ENCODE peak calls at places on chromosome 12, in seven cellular contexts. One of them, this sample, is unnamed.

GRCh38 chr12:87720967-87721366 is 308.2 kb downstream of the C12orf50 start:
- DNase-seq in cardiac muscle cell: no peak
- DNase-seq in heart left ventricle: no peak
- DNase-seq in CD4-positive, alpha-beta memory T cell: no peak
- DNase-seq in mammary epithelial cell: no peak
- DNase-seq in body of pancreas: no peak
- DNase-seq in fibroblast of lung: no peak
- DNase-seq in this sample: no peak

GRCh38 chr12:76859621-76860020 is 19.2 kb downstream of the CSRP2 start:
- DNase-seq in heart left ventricle: no peak
- DNase-seq in mammary epithelial cell: no peak
- DNase-seq in CD4-positive, alpha-beta memory T cell: no peak
- DNase-seq in body of pancreas: no peak
- DNase-seq in fibroblast of lung: peak; percentile 48
- DNase-seq in cardiac muscle cell: no peak
- DNase-seq in this sample: no peak

GRCh38 chr12:130286041-130286440 is 51.6 kb upstream of the PIWIL1 start:
- DNase-seq in body of pancreas: no peak
- DNase-seq in mammary epithelial cell: no peak
- DNase-seq in heart left ventricle: no peak
- DNase-seq in fibroblast of lung: no peak
- DNase-seq in CD4-positive, alpha-beta memory T cell: no peak
- DNase-seq in cardiac muscle cell: no peak
- DNase-seq in this sample: peak; percentile 18

GRCh38 chr12:14211829-14212455 is 153.5 kb upstream of the ATF7IP start:
- DNase-seq in body of pancreas: no peak
- DNase-seq in CD4-positive, alpha-beta memory T cell: no peak
- DNase-seq in heart left ventricle: no peak
- DNase-seq in cardiac muscle cell: no peak
- DNase-seq in mammary epithelial cell: no peak
- DNase-seq in fibroblast of lung: peak; percentile 34
- DNase-seq in this sample: no peak

GRCh38 chr12:132356686-132357622 is 27.6 kb upstream of the GALNT9 start:
- DNase-seq in heart left ventricle: no peak
- DNase-seq in fibroblast of lung: peak; percentile 47
- DNase-seq in CD4-positive, alpha-beta memory T cell: no peak
- DNase-seq in mammary epithelial cell: peak; percentile 29
- DNase-seq in body of pancreas: no peak
- DNase-seq in cardiac muscle cell: no peak
- DNase-seq in this sample: no peak

GRCh38 chr12:8890313-8891084 is 23.8 kb upstream of the PHC1 start:
- DNase-seq in heart left ventricle: peak; percentile 45
- DNase-seq in CD4-positive, alpha-beta memory T cell: peak; percentile 65
- DNase-seq in body of pancreas: peak; percentile 55
- DNase-seq in mammary epithelial cell: peak; percentile 17
- DNase-seq in cardiac muscle cell: peak; percentile 71
- DNase-seq in fibroblast of lung: peak; percentile 33
- DNase-seq in this sample: peak; percentile 57

GRCh38 chr12:56633465-56634241 is 3.5 kb upstream of the BAZ2A start:
- DNase-seq in mammary epithelial cell: no peak
- DNase-seq in cardiac muscle cell: no peak
- DNase-seq in CD4-positive, alpha-beta memory T cell: no peak
- DNase-seq in fibroblast of lung: no peak
- DNase-seq in body of pancreas: no peak
- DNase-seq in heart left ventricle: no peak
- DNase-seq in this sample: no peak

GRCh38 chr12:124917135-124917840 is 2.8 kb upstream of the UBC start:
- DNase-seq in body of pancreas: peak; percentile 98
- DNase-seq in mammary epithelial cell: peak; percentile 100
- DNase-seq in CD4-positive, alpha-beta memory T cell: peak; percentile 96
- DNase-seq in cardiac muscle cell: peak; percentile 97
- DNase-seq in heart left ventricle: peak; percentile 98
- DNase-seq in fibroblast of lung: peak; percentile 100
- DNase-seq in this sample: peak; percentile 98

GRCh38 chr12:11709513-11709912 is 60.0 kb downstream of the ETV6 start:
- DNase-seq in heart left ventricle: no peak
- DNase-seq in body of pancreas: no peak
- DNase-seq in cardiac muscle cell: no peak
- DNase-seq in fibroblast of lung: no peak
- DNase-seq in CD4-positive, alpha-beta memory T cell: no peak
- DNase-seq in mammary epithelial cell: no peak
- DNase-seq in this sample: no peak

GRCh38 chr12:6767592-6768384 is 1.6 kb downstream of the PTMS start:
- DNase-seq in heart left ventricle: no peak
- DNase-seq in mammary epithelial cell: peak; percentile 19
- DNase-seq in fibroblast of lung: peak; percentile 36
- DNase-seq in CD4-positive, alpha-beta memory T cell: no peak
- DNase-seq in cardiac muscle cell: peak; percentile 51
- DNase-seq in body of pancreas: peak; percentile 40
- DNase-seq in this sample: peak; percentile 36

GRCh38 chr12:62438098-62438692 is 28.4 kb upstream of the MON2 start:
- DNase-seq in mammary epithelial cell: peak; percentile 24
- DNase-seq in heart left ventricle: peak; percentile 40
- DNase-seq in body of pancreas: peak; percentile 68
- DNase-seq in cardiac muscle cell: peak; percentile 67
- DNase-seq in fibroblast of lung: peak; percentile 32
- DNase-seq in CD4-positive, alpha-beta memory T cell: peak; percentile 47
- DNase-seq in this sample: peak; percentile 47

GRCh38 chr12:55728932-55729591 is at the start of gene CD63:
- DNase-seq in fibroblast of lung: peak; percentile 88
- DNase-seq in cardiac muscle cell: peak; percentile 91
- DNase-seq in body of pancreas: peak; percentile 93
- DNase-seq in heart left ventricle: peak; percentile 95
- DNase-seq in mammary epithelial cell: peak; percentile 80
- DNase-seq in CD4-positive, alpha-beta memory T cell: peak; percentile 30
- DNase-seq in this sample: peak; percentile 55

GRCh38 chr12:71158361-71158882 is 623 bp upstream of the TSPAN8 start:
- DNase-seq in CD4-positive, alpha-beta memory T cell: no peak
- DNase-seq in fibroblast of lung: peak; percentile 24
- DNase-seq in mammary epithelial cell: no peak
- DNase-seq in cardiac muscle cell: no peak
- DNase-seq in heart left ventricle: no peak
- DNase-seq in body of pancreas: no peak
- DNase-seq in this sample: no peak

GRCh38 chr12:130440411-130441080 is 102.9 kb downstream of the PIWIL1 start:
- DNase-seq in cardiac muscle cell: no peak
- DNase-seq in CD4-positive, alpha-beta memory T cell: no peak
- DNase-seq in body of pancreas: no peak
- DNase-seq in fibroblast of lung: no peak
- DNase-seq in heart left ventricle: no peak
- DNase-seq in mammary epithelial cell: no peak
- DNase-seq in this sample: no peak

GRCh38 chr12:67052981-67053380 is 216.2 kb upstream of the CAND1 start:
- DNase-seq in body of pancreas: no peak
- DNase-seq in heart left ventricle: no peak
- DNase-seq in CD4-positive, alpha-beta memory T cell: no peak
- DNase-seq in cardiac muscle cell: no peak
- DNase-seq in mammary epithelial cell: no peak
- DNase-seq in fibroblast of lung: peak; percentile 64
- DNase-seq in this sample: no peak

GRCh38 chr12:88638956-88639355 is 58.7 kb upstream of the KITLG start:
- DNase-seq in mammary epithelial cell: no peak
- DNase-seq in heart left ventricle: no peak
- DNase-seq in body of pancreas: no peak
- DNase-seq in CD4-positive, alpha-beta memory T cell: no peak
- DNase-seq in cardiac muscle cell: no peak
- DNase-seq in fibroblast of lung: no peak
- DNase-seq in this sample: no peak

GRCh38 chr12:69428351-69429048 is 41.7 kb upstream of the FRS2 start:
- DNase-seq in CD4-positive, alpha-beta memory T cell: no peak
- DNase-seq in cardiac muscle cell: peak; percentile 25
- DNase-seq in fibroblast of lung: no peak
- DNase-seq in body of pancreas: no peak
- DNase-seq in heart left ventricle: no peak
- DNase-seq in mammary epithelial cell: no peak
- DNase-seq in this sample: no peak

GRCh38 chr12:53746592-53747491 is 4.9 kb downstream of the CISTR start:
- DNase-seq in cardiac muscle cell: peak; percentile 94
- DNase-seq in body of pancreas: peak; percentile 95
- DNase-seq in fibroblast of lung: peak; percentile 78
- DNase-seq in mammary epithelial cell: peak; percentile 72
- DNase-seq in CD4-positive, alpha-beta memory T cell: peak; percentile 84
- DNase-seq in heart left ventricle: peak; percentile 92
- DNase-seq in this sample: peak; percentile 82
- H3K4me3 ChIP-seq in cardiac muscle cell: no peak overlapping the region
- H3K4me3 ChIP-seq in body of pancreas: no peak overlapping the region
- H3K4me3 ChIP-seq in fibroblast of lung: no peak overlapping the region
- H3K4me3 ChIP-seq in mammary epithelial cell: no peak overlapping the region
- H3K4me3 ChIP-seq in CD4-positive, alpha-beta memory T cell: no peak overlapping the region
- H3K4me3 ChIP-seq in heart left ventricle: no peak overlapping the region
- H3K4me3 ChIP-seq in this sample: no peak overlapping the region

DNA sequence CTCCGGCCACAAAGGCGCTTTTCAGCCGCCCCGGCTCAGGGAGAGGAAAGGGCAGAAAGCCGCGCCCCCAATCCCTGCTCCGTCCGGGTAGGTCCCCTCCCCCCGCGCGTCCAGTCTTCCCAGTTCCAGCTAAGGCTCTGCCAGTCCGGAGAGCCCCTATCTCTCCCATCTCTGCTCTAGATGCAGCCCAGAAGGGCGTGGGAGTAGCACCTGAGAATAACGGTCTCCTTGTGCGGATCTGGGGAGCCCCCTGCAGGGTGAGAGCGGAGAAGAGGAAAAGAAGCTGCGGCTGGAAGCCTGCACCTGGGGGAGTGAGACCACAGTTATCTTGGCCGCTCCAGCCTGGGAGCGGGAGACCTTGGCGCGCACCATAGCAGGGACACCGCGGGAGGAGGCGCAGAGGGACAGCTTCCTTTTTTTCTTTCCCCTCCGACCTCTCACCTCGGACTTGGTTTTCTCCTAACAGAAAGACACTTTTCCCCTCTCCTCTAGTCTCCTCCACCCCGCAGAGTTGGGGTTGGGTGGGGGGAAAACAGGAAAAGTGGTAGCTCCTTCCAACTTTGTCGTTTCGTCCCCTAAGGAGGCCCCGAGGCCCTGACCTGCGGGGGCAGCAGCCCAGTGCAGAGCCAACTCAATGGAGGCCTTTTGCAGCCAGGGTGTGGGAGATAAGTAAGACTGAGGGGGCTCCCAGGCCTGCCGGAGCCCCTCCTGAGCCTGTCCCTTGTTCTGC is 2.4 kb downstream of the DHH start:
- DNase-seq in fibroblast of lung: no peak
- DNase-seq in cardiac muscle cell: peak; percentile 64
- DNase-seq in mammary epithelial cell: peak; percentile 39
- DNase-seq in CD4-positive, alpha-beta memory T cell: peak; percentile 43
- DNase-seq in body of pancreas: peak; percentile 38
- DNase-seq in heart left ventricle: peak; percentile 50
- DNase-seq in this sample: peak; percentile 78
- H3K4me1 ChIP-seq in fibroblast of lung: peaks cover 9% of the 10 kb centered on the region
- H3K4me1 ChIP-seq in cardiac muscle cell: peaks cover 12% of the 10 kb centered on the region
- H3K4me1 ChIP-seq in mammary epithelial cell: peaks cover 32% of the 10 kb centered on the region
- H3K4me1 ChIP-seq in CD4-positive, alpha-beta memory T cell: peaks cover 72% of the 10 kb centered on the region
- H3K4me1 ChIP-seq in body of pancreas: peaks cover 57% of the 10 kb centered on the region
- H3K4me1 ChIP-seq in heart left ventricle: peaks cover 52% of the 10 kb centered on the region
- H3K4me1 ChIP-seq in this sample: peaks cover 16% of the 10 kb centered on the region

DNA sequence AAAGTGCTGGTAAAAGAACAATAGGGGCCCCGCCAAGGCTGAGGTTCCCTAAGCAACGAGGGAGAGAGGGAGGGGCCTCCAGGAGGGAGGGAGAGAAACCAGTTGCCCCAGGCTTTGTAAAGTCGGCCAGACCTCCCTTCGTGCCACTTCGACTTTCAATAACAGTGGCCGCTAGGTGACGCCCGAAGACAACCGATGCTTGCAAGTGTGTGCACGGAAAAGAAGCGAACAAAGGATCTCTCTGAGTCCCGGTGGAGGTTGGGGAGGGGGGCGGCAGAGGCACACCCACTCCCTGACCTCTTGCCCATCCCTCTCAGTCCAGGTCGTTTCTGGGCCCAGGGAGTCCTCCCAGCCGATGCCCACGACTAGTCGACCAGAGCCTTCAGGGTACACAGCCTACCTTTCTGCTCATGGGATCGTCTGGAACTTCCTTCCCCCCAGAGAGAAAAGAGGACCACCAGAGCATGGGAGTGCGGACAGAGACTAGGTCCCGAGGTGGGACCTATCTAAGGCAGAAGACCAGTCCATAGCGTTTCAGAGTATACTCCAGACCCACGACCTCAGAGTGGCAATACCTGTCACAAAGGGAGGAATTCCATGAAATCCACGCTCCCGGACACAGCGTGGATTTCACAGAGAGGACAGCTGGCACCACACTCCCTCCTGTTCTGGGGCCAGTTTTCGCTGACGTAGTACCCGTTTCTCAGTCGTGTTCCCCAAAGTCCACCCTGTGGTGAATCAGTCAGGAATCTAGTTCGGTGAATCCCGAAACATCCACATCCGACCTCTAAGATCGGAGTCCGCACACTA is 262.7 kb upstream of the ALG10B start:
- DNase-seq in CD4-positive, alpha-beta memory T cell: no peak
- DNase-seq in fibroblast of lung: no peak
- DNase-seq in mammary epithelial cell: peak; percentile 49
- DNase-seq in cardiac muscle cell: no peak
- DNase-seq in heart left ventricle: no peak
- DNase-seq in body of pancreas: peak; percentile 82
- DNase-seq in this sample: peak; percentile 91
- H3K9me3 ChIP-seq in CD4-positive, alpha-beta memory T cell: no peaks in the 10 kb centered on the region
- H3K9me3 ChIP-seq in fibroblast of lung: no peaks in the 10 kb centered on the region
- H3K9me3 ChIP-seq in mammary epithelial cell: peaks cover 36% of the 10 kb centered on the region
- H3K9me3 ChIP-seq in cardiac muscle cell: no peaks in the 10 kb centered on the region
- H3K9me3 ChIP-seq in heart left ventricle: no peaks in the 10 kb centered on the region
- H3K9me3 ChIP-seq in body of pancreas: no peaks in the 10 kb centered on the region
- H3K9me3 ChIP-seq in this sample: no peaks in the 10 kb centered on the region

DNA sequence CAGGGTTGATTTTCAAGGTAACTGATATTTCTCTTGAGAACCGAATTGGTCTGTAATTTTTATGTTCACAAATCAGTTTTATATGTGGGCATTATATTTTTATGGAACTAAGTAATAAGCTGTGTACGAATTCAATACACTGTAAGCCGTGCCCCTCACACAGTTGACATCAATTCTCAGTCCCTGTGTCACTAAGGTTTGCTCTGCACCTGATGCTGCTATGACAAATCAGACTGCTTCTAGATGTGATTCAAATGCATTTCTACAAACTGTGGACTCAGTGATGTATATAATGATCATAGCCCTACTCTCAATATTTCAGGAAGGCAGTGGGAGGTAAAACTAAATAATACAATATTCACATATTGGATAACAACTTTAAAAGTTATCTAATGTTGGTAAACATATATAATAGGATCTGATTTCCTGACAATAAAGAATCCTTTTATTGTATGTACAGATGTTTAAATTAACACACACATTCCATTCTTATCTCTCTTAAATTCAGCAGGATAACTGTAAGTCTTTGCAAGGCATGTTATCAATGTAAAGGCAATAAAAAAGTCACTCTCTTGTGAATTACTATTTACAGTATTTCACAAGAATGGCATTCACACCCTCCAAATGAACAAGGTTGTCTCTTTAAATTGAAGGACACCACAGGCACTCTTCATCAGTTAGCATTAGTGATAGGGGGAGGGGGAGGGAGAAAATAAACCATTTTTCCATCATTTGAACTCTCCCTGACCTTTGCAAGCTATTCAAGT is 87.2 kb upstream of the SOX5 start:
- DNase-seq in heart left ventricle: no peak
- DNase-seq in cardiac muscle cell: peak; percentile 6
- DNase-seq in fibroblast of lung: no peak
- DNase-seq in mammary epithelial cell: no peak
- DNase-seq in body of pancreas: no peak
- DNase-seq in CD4-positive, alpha-beta memory T cell: no peak
- DNase-seq in this sample: no peak
- H3K4me3 ChIP-seq in heart left ventricle: no peak overlapping the region
- H3K4me3 ChIP-seq in cardiac muscle cell: no peak overlapping the region
- H3K4me3 ChIP-seq in fibroblast of lung: no peak overlapping the region
- H3K4me3 ChIP-seq in mammary epithelial cell: no peak overlapping the region
- H3K4me3 ChIP-seq in body of pancreas: no peak overlapping the region
- H3K4me3 ChIP-seq in CD4-positive, alpha-beta memory T cell: no peak overlapping the region
- H3K4me3 ChIP-seq in this sample: no peak overlapping the region

GRCh38 chr12:47210776-47211175 is 131.0 kb upstream of the AMIGO2 start:
- DNase-seq in mammary epithelial cell: no peak
- DNase-seq in fibroblast of lung: no peak
- DNase-seq in heart left ventricle: no peak
- DNase-seq in body of pancreas: no peak
- DNase-seq in cardiac muscle cell: no peak
- DNase-seq in CD4-positive, alpha-beta memory T cell: no peak
- DNase-seq in this sample: no peak
- H3K4me1 ChIP-seq in mammary epithelial cell: peaks cover 9% of the 10 kb centered on the region
- H3K4me1 ChIP-seq in fibroblast of lung: no peaks in the 10 kb centered on the region
- H3K4me1 ChIP-seq in heart left ventricle: no peaks in the 10 kb centered on the region
- H3K4me1 ChIP-seq in body of pancreas: peaks cover 8% of the 10 kb centered on the region
- H3K4me1 ChIP-seq in cardiac muscle cell: no peaks in the 10 kb centered on the region
- H3K4me1 ChIP-seq in CD4-positive, alpha-beta memory T cell: peaks cover 56% of the 10 kb centered on the region
- H3K4me1 ChIP-seq in this sample: no peaks in the 10 kb centered on the region

This sample was measured in HAP-1.